ENCODE peak calls at places on chromosomes 1 and 21, in seven cellular contexts. G is A549, Y is tibial nerve, R is lower leg skin, C is NB4, E is neural progenitor cell, J is GM12864. X is an unnamed sample.

GRCh38 chr1:200588698-200589097 is 31.9 kb downstream of the KIF14 start:
- DNase-seq in G (no peak), Y (no peak), R (no peak), C (peak), E (no peak), J (peak), X (peak)

GRCh38 chr1:33640114-33640660 is 167.7 kb downstream of the ZSCAN20 start:
- DNase-seq in G (no peak), Y (no peak), R (peak), C (no peak), E (no peak), J (no peak), X (no peak)

GRCh38 chr1:21651214-21652042 is 17.7 kb downstream of the RAP1GAP start:
- DNase-seq in G (no peak), Y (no peak), R (no peak), C (peak), E (peak), J (no peak), X (peak)

GRCh38 chr21:37276377-37276776 is 9.2 kb upstream of the VPS26C start:
- DNase-seq in G (no peak), Y (no peak), R (no peak), C (peak), E (no peak), J (no peak), X (no peak)

GRCh38 chr1:177256153-177256814 is 85.5 kb downstream of the BRINP2 start:
- DNase-seq in G (peak), Y (peak), R (no peak), C (peak), E (peak), J (peak), X (no peak)

GRCh38 chr1:33334081-33334552 is 13.2 kb upstream of the A3GALT2 start:
- DNase-seq in G (no peak), Y (peak), R (peak), C (no peak), E (peak), J (no peak), X (no peak)

GRCh38 chr1:40032240-40032891 is 8.2 kb upstream of the CAP1 start:
- DNase-seq in G (peak), Y (peak), R (no peak), C (peak), E (peak), J (peak), X (peak)

GRCh38 chr21:38311765-38312164 is 55.0 kb downstream of the KCNJ15 start:
- DNase-seq in G (no peak), Y (no peak), R (no peak), C (no peak), E (no peak), J (no peak), X (no peak)

GRCh38 chr1:111199881-111200801 is at the start of gene DENND2D:
- DNase-seq in G (no peak), Y (peak), R (peak), C (peak), E (no peak), J (no peak), X (no peak)

GRCh38 chr1:151720190-151720953 is 950 bp upstream of the RIIAD1 start:
- DNase-seq in G (no peak), Y (no peak), R (no peak), C (no peak), E (no peak), J (peak), X (no peak)

GRCh38 chr1:57188169-57188568 is 222.4 kb upstream of the C8B start:
- DNase-seq in G (no peak), Y (no peak), R (no peak), C (no peak), E (no peak), J (no peak), X (no peak)

GRCh38 chr1:160453443-160453842 is 53.1 kb downstream of the VANGL2 start:
- DNase-seq in G (no peak), Y (no peak), R (no peak), C (no peak), E (no peak), J (peak), X (peak)
- H3K4me3 ChIP-seq in G (no peak), Y (no peak), R (no peak), C (no peak), E (no peak), J (peak), X (peak)

GRCh38 chr1:205584732-205585131 is 47.1 kb downstream of the ELK4 start:
- DNase-seq in G (no peak), Y (no peak), R (peak), C (no peak), E (no peak), J (no peak), X (no peak)
- TF ChIP-seq CTCF in G (peak), Y (no peak), R (no peak), C (peak), E (peak), J (peak), X (peak)

DNA sequence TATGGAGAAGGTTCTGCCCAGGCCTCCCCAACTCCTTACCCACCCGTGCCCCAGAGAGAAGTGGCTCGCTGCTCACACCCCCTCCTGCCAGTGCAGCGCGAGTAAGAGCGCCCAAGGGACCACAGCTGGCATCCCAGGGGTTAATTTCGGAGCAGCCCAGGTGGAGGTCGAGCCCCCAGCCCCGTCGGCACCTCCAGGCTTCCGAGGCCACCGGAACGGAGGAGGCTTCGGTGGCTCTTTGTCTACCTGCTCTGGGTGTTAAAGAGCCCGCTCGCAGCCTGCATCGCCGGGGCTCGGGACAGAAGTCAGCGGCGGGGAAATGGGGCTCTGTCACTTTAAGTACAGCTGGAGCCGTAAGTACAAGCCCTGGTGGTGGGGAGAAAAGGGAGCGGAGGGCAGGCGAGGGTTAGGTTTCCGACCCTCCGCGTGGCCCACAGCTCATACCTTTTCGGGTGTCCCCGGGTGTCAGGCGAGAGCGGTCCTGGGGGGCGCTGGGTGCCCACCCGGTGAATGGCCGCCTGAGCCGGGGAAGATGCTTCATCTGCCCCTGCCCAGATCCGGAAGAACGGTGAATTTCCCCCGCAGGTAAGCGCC is 89.4 kb upstream of the IPO9 start:
- DNase-seq in G (no peak), Y (peak), R (peak), C (peak), E (peak), J (no peak), X (no peak)
- H3K4me3 ChIP-seq in G (no peak), Y (peak), R (peak), C (no peak), E (peak), J (peak), X (peak)

GRCh38 chr1:6357243-6357929 is 36.2 kb downstream of the ACOT7 start:
- DNase-seq in G (no peak), Y (no peak), R (no peak), C (no peak), E (peak), J (no peak), X (no peak)
- TF ChIP-seq CTCF in G (no peak), Y (no peak), R (no peak), C (peak), E (peak), J (peak), X (peak)

GRCh38 chr1:1292851-1293250 is 12.6 kb downstream of the SCNN1D start:
- DNase-seq in G (no peak), Y (no peak), R (no peak), C (no peak), E (no peak), J (no peak), X (no peak)

GRCh38 chr1:1293258-1293617 is 13.0 kb downstream of the SCNN1D start:
- DNase-seq in G (no peak), Y (no peak), R (no peak), C (no peak), E (no peak), J (no peak), X (peak)

GRCh38 chr1:1294250-1294890 is 13.4 kb downstream of the ACAP3 start:
- DNase-seq in G (no peak), Y (no peak), R (no peak), C (no peak), E (no peak), J (no peak), X (no peak)

GRCh38 chr1:1292442-1292779 is 12.2 kb downstream of the SCNN1D start:
- DNase-seq in G (no peak), Y (no peak), R (no peak), C (no peak), E (no peak), J (no peak), X (no peak)

GRCh38 chr1:1293618-1294249 is 13.5 kb downstream of the SCNN1D start:
- DNase-seq in G (no peak), Y (no peak), R (no peak), C (no peak), E (peak), J (no peak), X (peak)
- H3K4me3 ChIP-seq in G (no peak), Y (no peak), R (no peak), C (no peak), E (no peak), J (no peak), X (no peak)

DNA sequence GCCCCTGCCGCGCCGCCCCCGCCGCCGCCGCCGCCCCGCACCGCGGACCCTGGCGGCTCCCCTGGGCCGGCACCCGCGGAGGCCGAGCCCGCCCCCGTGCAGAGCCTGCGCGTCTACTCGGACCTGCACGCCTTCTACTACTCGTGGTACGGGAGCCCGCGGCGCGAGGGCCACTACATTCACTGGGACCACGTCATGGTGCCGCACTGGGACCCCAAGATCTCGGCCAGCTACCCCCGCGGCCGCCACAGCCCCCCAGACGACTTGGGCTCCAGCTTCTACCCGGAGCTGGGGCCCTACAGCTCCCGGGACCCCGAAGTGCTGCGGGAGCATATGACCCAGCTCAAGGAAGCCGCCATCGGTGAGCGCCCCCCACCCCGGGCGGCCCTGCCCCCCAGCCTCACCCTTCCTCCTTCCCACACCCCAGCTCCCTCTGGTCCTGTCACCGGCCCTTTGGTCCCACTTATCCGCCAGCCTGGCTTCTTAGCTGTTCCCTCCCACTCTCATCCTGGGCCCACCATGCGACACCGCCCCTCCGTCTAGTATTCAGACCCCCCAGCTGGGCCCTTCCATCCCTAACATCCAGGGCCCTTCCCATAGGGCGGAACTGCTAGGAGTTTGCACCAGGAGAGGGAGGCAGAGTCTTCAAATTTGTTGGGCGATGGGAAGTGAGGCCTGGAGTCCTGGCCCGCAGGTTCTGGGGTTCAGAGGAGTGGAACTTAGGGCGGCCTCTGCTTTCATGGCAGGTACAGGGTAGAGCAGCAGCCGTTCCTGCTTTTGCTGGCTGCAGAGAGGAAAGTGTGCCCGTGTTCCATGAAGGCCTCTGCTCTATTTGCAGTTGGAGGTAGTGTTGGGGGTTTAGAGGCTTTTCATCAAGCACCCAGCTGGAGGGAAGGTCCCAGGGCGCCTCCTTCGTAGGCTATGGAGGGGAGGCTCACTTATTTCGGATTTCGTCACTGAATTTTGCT is 1.0 kb downstream of the MANEAL start:
- DNase-seq in G (no peak), Y (no peak), R (no peak), C (peak), E (peak), J (no peak), X (peak)
- TF ChIP-seq CTCF in G (no peak), Y (no peak), R (no peak), C (no peak), E (no peak), J (no peak), X (no peak)

GRCh38 chr1:228207851-228208821 is at the start of gene OBSCN:
- DNase-seq in G (no peak), Y (no peak), R (peak), C (no peak), E (peak), J (no peak), X (no peak)
- H3K4me3 ChIP-seq in G (no peak), Y (no peak), R (no peak), C (no peak), E (no peak), J (no peak), X (no peak)

DNA sequence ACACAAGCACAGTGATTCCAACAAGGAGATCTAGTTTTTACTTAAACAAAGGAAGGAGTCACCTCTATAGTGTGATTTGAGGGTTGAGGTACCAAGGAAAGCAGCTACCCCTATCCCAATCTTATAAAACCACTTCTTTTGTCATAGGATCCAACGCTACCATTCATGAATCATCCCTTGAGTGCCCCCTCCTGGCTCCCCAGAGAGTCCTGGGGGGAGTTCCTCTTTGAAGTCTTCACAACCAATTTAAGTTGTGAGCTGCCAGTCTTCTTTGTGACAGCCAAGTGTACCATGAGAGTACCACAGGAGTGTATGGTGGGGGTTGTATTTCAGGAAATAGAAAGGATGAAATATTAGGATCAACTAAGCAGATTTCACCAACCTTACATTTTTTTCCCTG is 39.1 kb upstream of the NHLH2 start:
- DNase-seq in G (no peak), Y (no peak), R (no peak), C (peak), E (peak), J (no peak), X (no peak)
- TF ChIP-seq CTCF in G (no peak), Y (no peak), R (no peak), C (peak), E (peak), J (peak), X (peak)

X was measured in GM06990.